ENCODE peak calls at places on chromosomes 3 and 15, in ten cellular contexts. I, N, A, V, B, U, F, R, W and Z are unnamed samples. For H3K27me3, the result is how much of the 10 kb centered on the place peaks cover.

GRCh38 chr3:138941259-138941885 is 5.6 kb downstream of the FOXL2 start:
- DNase-seq in V (no peak), N (peak), R (no peak), U (no peak), F (peak), W (peak), B (peak), A (no peak), I (peak), Z (no peak)

GRCh38 chr3:5304789-5305680 is 117.5 kb downstream of the EDEM1 start:
- DNase-seq in I (peak), B (no peak), N (peak), F (peak), R (no peak), U (no peak), V (no peak), A (no peak), W (peak), Z (no peak)

GRCh38 chr3:198070871-198071270 is 110.9 kb downstream of the LMLN start:
- DNase-seq in U (no peak), N (no peak), F (no peak), B (no peak), V (no peak), R (no peak), W (peak), I (no peak), A (no peak), Z (no peak)

GRCh38 chr3:178083906-178084823 is 452.1 kb upstream of the KCNMB2 start:
- DNase-seq in B (no peak), R (no peak), V (no peak), A (no peak), I (no peak), N (peak), W (peak), F (no peak), U (no peak), Z (no peak)

GRCh38 chr15:51935466-51936118 is 36.0 kb downstream of the LEO1 start:
- DNase-seq in A (no peak), W (no peak), V (no peak), I (no peak), R (no peak), N (no peak), B (no peak), U (no peak), F (no peak), Z (no peak)

GRCh38 chr15:81327526-81327925 is 3.6 kb upstream of the STARD5 start:
- DNase-seq in F (no peak), W (no peak), R (no peak), A (no peak), V (no peak), U (no peak), I (no peak), N (peak), B (no peak), Z (no peak)

GRCh38 chr3:2770451-2770850 is 339.7 kb downstream of the IL5RA start:
- DNase-seq in R (no peak), N (no peak), B (no peak), A (no peak), W (no peak), F (no peak), I (no peak), U (no peak), V (no peak), Z (no peak)

GRCh38 chr15:56383011-56383410 is 17.8 kb downstream of the TEX9 start:
- DNase-seq in N (no peak), I (no peak), F (no peak), U (no peak), B (no peak), R (no peak), V (no peak), W (peak), A (no peak), Z (no peak)

GRCh38 chr3:122973893-122974615 is 53.5 kb downstream of the SEMA5B start:
- DNase-seq in W (no peak), N (no peak), A (no peak), R (no peak), U (peak), V (no peak), I (no peak), B (no peak), F (no peak), Z (no peak)

GRCh38 chr15:42392309-42393024 is 33.2 kb downstream of the CAPN3 start:
- DNase-seq in V (no peak), U (no peak), B (no peak), N (no peak), I (no peak), F (peak), A (no peak), R (no peak), W (no peak), Z (no peak)

GRCh38 chr3:66113542-66113941 is 74.8 kb upstream of the MAGI1 start:
- DNase-seq in I (no peak), R (no peak), A (no peak), N (no peak), W (no peak), F (no peak), U (no peak), B (no peak), V (no peak), Z (no peak)

GRCh38 chr15:70289191-70289955 is 191.7 kb upstream of the TLE3 start:
- DNase-seq in A (no peak), V (no peak), F (no peak), R (no peak), W (peak), I (no peak), U (no peak), B (no peak), N (no peak), Z (no peak)

GRCh38 chr15:27058939-27059338 is 88.0 kb downstream of the GABRG3 start:
- DNase-seq in I (no peak), V (no peak), R (no peak), W (no peak), U (no peak), A (no peak), F (no peak), N (no peak), B (no peak), Z (no peak)

GRCh38 chr3:131033480-131034080 is 6.9 kb downstream of the NEK11 start:
- DNase-seq in B (no peak), I (no peak), V (no peak), N (peak), A (no peak), W (peak), F (peak), U (no peak), R (no peak), Z (no peak)

GRCh38 chr3:33041909-33042308 is 55.0 kb downstream of the GLB1 start:
- DNase-seq in W (no peak), A (no peak), N (peak), V (no peak), U (no peak), F (no peak), I (no peak), B (no peak), R (no peak), Z (no peak)

GRCh38 chr3:190038050-190038631 is 82.6 kb downstream of the P3H2 start:
- DNase-seq in R (no peak), I (no peak), F (peak), V (peak), N (no peak), W (peak), A (no peak), U (peak), B (no peak), Z (peak)

GRCh38 chr3:17664923-17665322 is 77.5 kb downstream of the TBC1D5 start:
- DNase-seq in R (no peak), B (no peak), U (no peak), I (no peak), V (no peak), F (no peak), N (no peak), W (no peak), A (no peak), Z (no peak)

GRCh38 chr3:34011171-34012101 is 213.0 kb downstream of the PDCD6IP start:
- DNase-seq in V (no peak), A (no peak), R (no peak), U (no peak), W (peak), F (no peak), B (no peak), N (no peak), I (no peak), Z (no peak)

GRCh38 chr3:178456942-178457341 is 79.3 kb upstream of the KCNMB2 start:
- DNase-seq in R (no peak), A (no peak), N (no peak), V (no peak), F (no peak), I (no peak), B (no peak), U (no peak), W (no peak), Z (no peak)

GRCh38 chr3:52249683-52250082 is 4.1 kb downstream of the PPM1M start:
- DNase-seq in I (no peak), V (no peak), W (no peak), N (no peak), B (no peak), R (no peak), F (no peak), A (no peak), U (no peak), Z (no peak)

GRCh38 chr3:94092080-94092479 is 29.2 kb downstream of the NSUN3 start:
- DNase-seq in W (no peak), U (no peak), B (no peak), A (no peak), F (no peak), V (no peak), N (no peak), R (no peak), I (no peak), Z (no peak)

GRCh38 chr3:35201221-35201620 is 438.1 kb upstream of the ARPP21 start:
- DNase-seq in N (no peak), R (no peak), I (no peak), B (no peak), U (no peak), W (no peak), F (no peak), V (no peak), A (no peak), Z (no peak)

GRCh38 chr3:143464850-143465249 is 345.3 kb downstream of the CHST2 start:
- DNase-seq in A (peak), I (no peak), N (no peak), B (no peak), V (no peak), W (no peak), R (no peak), U (no peak), F (peak), Z (peak)

GRCh38 chr3:149371001-149371722 is 6.3 kb downstream of the TM4SF1 start:
- DNase-seq in F (no peak), R (no peak), U (no peak), B (no peak), A (no peak), V (no peak), I (no peak), W (peak), N (no peak), Z (no peak)
- H3K4me3 ChIP-seq in F (no peak), R (no peak), U (peak), B (no peak), A (peak), V (no peak), I (no peak), W (peak), N (no peak), Z (no peak)

DNA sequence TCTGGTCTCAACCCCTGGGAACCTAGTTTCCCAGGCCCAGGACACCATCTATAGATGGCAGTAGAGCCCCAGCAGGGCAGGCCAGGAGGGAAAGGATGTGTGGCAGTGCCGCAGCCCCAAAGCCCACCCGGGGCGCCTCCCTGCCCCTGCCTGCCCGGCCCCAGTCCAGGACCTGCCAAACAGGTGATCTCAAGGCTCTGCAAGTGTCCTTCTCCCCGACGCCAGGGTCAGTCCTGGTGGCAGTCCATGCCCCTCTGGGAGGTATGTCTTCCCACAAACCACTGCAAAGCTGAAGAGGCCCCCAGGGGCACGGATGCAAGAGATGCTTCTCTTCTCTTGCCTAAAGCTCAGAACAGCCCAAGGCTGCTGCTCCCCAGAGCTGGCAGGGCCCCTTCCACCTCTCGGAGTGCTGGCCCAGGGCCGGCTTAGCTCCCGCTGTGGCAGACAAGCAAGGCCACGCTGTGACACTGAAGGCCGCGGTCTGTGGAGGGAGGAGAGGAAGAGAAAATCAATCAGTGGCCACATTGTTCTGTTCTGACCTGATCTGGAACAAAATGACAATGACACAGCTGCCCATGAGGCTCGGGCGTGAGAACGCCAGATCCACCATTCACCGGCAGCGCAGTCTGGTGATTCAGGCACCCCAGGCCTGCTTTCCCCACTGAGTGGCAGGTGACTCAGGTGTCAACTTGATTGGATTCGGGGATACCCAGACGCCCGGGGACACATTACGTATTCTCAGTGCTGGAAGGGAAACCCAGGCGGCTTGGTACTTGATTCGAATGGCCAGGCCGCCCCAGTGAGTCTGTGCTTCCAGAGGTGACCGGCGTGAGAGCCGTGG is 34.0 kb downstream of the KLHL25 start:
- DNase-seq in W (no peak), N (no peak), A (no peak), F (no peak), I (no peak), R (no peak), B (no peak), V (no peak), U (no peak), Z (no peak)
- TF ChIP-seq CTCF in W (peak), N (no peak), A (no peak), F (no peak), I (peak), R (no peak), B (no peak), V (no peak), U (peak), Z (peak)

DNA sequence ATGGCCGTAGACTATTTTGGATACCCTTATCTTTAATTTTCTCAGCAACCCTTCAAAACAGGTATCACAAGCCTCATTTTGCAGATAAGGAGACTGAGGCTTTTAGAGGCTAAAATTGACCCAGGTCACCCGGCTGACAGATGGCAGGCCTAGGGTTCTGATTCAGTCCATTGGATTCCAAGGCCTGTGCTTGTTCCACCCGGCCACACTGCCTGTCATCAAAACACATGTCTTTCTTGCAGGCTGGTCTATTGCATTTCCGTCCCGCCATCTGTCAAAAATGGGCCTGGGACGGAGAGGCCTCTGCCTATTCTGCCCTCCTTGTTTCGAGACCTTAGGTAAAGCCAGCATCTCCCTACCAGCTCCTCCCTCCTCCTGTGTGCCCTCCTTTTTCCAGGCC is 8.1 kb downstream of the INAFM2 start:
- DNase-seq in W (no peak), V (no peak), U (no peak), I (no peak), F (no peak), R (no peak), B (peak), A (no peak), N (no peak), Z (no peak)
- H3K27me3 ChIP-seq in W (under half), V (under half), U (under half), I (under half), F (under half), R (under half), B (under half), A (under half), N (under half), Z (under half)

GRCh38 chr15:75178938-75179772 is 22.5 kb upstream of the C15orf39 start:
- DNase-seq in B (no peak), A (no peak), R (no peak), V (peak), U (no peak), F (no peak), I (no peak), N (no peak), W (no peak), Z (no peak)
- H3K4me3 ChIP-seq in B (peak), A (peak), R (peak), V (peak), U (peak), F (peak), I (peak), N (peak), W (no peak), Z (no peak)

DNA sequence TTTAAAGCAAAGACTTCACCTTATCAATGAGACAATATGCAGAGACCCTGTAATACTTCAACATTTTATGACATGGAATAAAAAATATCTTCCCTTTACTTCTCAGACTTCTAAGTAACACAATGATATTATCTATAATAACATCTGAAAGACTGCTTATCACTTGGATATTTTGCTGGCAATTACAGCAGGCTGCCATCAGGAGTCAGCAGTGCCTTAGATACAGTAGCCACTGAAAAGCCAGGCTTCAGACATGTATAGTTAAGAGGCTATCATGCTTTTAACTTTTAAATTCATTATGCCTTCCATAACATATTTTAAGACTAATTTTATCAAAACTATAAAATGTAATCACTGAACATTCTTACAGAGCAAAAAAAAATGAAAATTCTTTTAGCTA is 227.5 kb downstream of the NEK10 start:
- DNase-seq in A (no peak), W (peak), I (no peak), R (no peak), U (no peak), V (no peak), B (no peak), F (no peak), N (no peak), Z (no peak)
- TF ChIP-seq CTCF in A (no peak), W (peak), I (no peak), R (no peak), U (no peak), V (no peak), B (no peak), F (no peak), N (peak), Z (peak)